ENCODE peak calls at places on chromosome 5, in four cellular contexts. U, H, D and Z are unnamed samples.

GRCh38 chr5:73280821-73281746 is 108.1 kb downstream of the TMEM174 start:
- DNase-seq in H (no peak), U (peak; percentile 78), D (no peak), Z (peak; percentile 77)

GRCh38 chr5:65034782-65035181 is 266.1 kb downstream of the CWC27 start:
- DNase-seq in H (no peak), D (no peak), U (no peak), Z (no peak)

GRCh38 chr5:58322453-58322852 is 137.4 kb downstream of the PLK2 start:
- DNase-seq in U (peak; percentile 53), H (no peak), D (no peak), Z (no peak)

GRCh38 chr5:147956064-147956841 is 49.9 kb upstream of the C5orf46 start:
- DNase-seq in H (no peak), U (no peak), D (no peak), Z (no peak)

GRCh38 chr5:43553381-43553780 is 3.5 kb downstream of the PAIP1 start:
- DNase-seq in H (no peak), D (no peak), U (peak; percentile 10), Z (no peak)

GRCh38 chr5:158979290-158979689 is 120.4 kb downstream of the EBF1 start:
- DNase-seq in U (no peak), H (no peak), D (no peak), Z (no peak)

GRCh38 chr5:91219803-91220371 is 163.2 kb downstream of the ARRDC3 start:
- DNase-seq in U (peak; percentile 74), H (no peak), D (no peak), Z (peak; percentile 56)

GRCh38 chr5:111697881-111698757 is 58.9 kb downstream of the NREP start:
- DNase-seq in D (no peak), U (peak; percentile 35), H (no peak), Z (no peak)

GRCh38 chr5:57174128-57174849 is 430 bp downstream of the GPBP1 start:
- DNase-seq in D (no peak), U (peak; percentile 31), H (no peak), Z (peak; percentile 31)

GRCh38 chr5:82804151-82804690 is 273.0 kb downstream of the TMEM167A start:
- DNase-seq in U (no peak), D (no peak), H (no peak), Z (no peak)

GRCh38 chr5:35458824-35459207 is 158.8 kb upstream of the SPEF2 start:
- DNase-seq in H (no peak), D (no peak), U (no peak), Z (no peak)

GRCh38 chr5:76537073-76537543 is 86.1 kb downstream of the F2RL2 start:
- DNase-seq in U (peak; percentile 5), H (no peak), D (no peak), Z (no peak)

GRCh38 chr5:93320920-93321319 is 260.1 kb downstream of the NR2F1-AS1 start:
- DNase-seq in U (peak; percentile 42), H (no peak), D (no peak), Z (no peak)

GRCh38 chr5:81093536-81094196 is 133.5 kb downstream of the RASGRF2 start:
- DNase-seq in U (no peak), D (no peak), H (no peak), Z (no peak)

GRCh38 chr5:21847300-21847699 is 1005.8 kb downstream of the CDH12 start:
- DNase-seq in U (no peak), H (no peak), D (no peak), Z (no peak)

GRCh38 chr5:95842955-95843544 is 20.5 kb upstream of the GLRX start:
- DNase-seq in D (no peak), U (peak; percentile 71), H (peak; percentile 85), Z (peak; percentile 82)

GRCh38 chr5:109409061-109409843 is 522 bp downstream of the PJA2 start:
- DNase-seq in H (peak; percentile 84), D (peak; percentile 95), U (peak; percentile 85), Z (peak; percentile 76)

GRCh38 chr5:75611324-75612210 is at the start of gene ANKDD1B:
- DNase-seq in U (peak; percentile 37), H (peak; percentile 68), D (no peak), Z (peak; percentile 57)

GRCh38 chr5:154194348-154195329 is 4.1 kb downstream of the GALNT10 start:
- DNase-seq in D (no peak), H (no peak), U (peak; percentile 70), Z (peak; percentile 32)

GRCh38 chr5:78275998-78276543 is 18.4 kb downstream of the AP3B1 start:
- DNase-seq in H (no peak), D (no peak), U (no peak), Z (no peak)

GRCh38 chr5:180815241-180816031 is 12.8 kb upstream of the MGAT1 start:
- DNase-seq in U (no peak), D (no peak), H (peak; percentile 61), Z (no peak)

GRCh38 chr5:83538788-83539535 is 67.4 kb downstream of the VCAN start:
- DNase-seq in D (no peak), U (no peak), H (no peak), Z (no peak)

GRCh38 chr5:14256756-14257393 is 113.7 kb downstream of the TRIO start:
- DNase-seq in D (no peak), U (no peak), H (no peak), Z (no peak)

GRCh38 chr5:169161022-169161680 is 139.8 kb downstream of the SLIT3 start:
- DNase-seq in D (no peak), U (peak; percentile 98), H (peak; percentile 88), Z (no peak)

GRCh38 chr5:166165600-166165999 is 2125.8 kb upstream of the WWC1 start:
- DNase-seq in H (no peak), D (no peak), U (no peak), Z (peak; percentile 23)

GRCh38 chr5:147504001-147504400 is 5.9 kb downstream of the DPYSL3 start:
- DNase-seq in H (no peak), D (no peak), U (peak; percentile 84), Z (no peak)

GRCh38 chr5:102865510-102866314 is 110.6 kb downstream of the PAM start:
- DNase-seq in H (peak; percentile 90), D (no peak), U (peak; percentile 88), Z (peak; percentile 58)

GRCh38 chr5:134086943-134087305 is 27.6 kb upstream of the TCF7 start:
- DNase-seq in U (no peak), H (no peak), D (no peak), Z (no peak)

GRCh38 chr5:141919218-141920129 is 4.2 kb upstream of the DELE1 start:
- DNase-seq in D (no peak), U (no peak), H (peak; percentile 7), Z (no peak)

GRCh38 chr5:143527808-143528207 is 124.3 kb upstream of the NR3C1 start:
- DNase-seq in U (no peak), H (no peak), D (no peak), Z (no peak)

DNA sequence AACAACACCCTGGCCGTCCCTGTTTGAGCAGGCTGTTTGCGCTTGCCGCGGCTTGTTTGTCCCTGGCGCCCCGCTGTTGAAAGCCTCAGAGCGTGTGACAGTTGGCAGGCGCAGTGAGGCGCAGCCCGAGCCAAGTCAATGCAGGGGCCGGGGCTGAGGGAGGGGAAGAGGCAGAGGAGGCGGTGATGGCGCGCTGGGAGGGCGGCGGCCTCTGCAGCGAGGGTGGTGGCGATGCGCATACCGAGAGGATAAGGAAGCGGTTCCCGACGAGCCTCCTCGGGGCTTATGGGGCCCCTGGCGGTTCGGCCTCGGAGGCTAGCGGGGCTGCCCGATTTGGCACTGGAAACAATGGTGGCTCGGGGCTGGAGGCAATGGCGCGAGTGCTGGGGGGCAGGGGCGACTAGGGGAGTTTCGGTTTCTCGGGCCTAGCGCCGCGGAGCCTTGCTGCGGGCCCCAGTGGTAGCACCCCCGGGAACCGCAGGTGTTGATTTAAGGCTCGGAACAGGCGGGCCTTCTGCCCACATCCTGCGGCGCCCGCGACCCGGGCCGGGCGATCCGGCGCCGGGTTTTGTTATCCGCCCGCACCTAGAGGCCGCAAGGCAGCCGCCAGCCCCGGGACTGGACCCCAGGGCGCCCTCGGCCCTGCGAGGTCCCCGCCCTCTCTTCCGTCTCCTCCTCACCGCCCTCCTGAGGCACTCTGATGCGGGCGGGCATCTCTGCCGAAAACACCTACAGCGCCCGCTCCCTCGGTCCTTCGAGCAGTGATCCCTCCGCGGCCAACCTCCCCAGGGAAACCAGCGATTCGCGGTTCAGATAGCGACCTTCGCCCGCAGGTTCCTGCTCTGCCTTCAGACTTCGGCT is 955 bp upstream of the LNPEP start:
- DNase-seq in H (peak; percentile 95), U (peak; percentile 97), D (peak; percentile 97), Z (peak; percentile 98)
- TF ChIP-seq CTCF in H (peak; percentile 36), U (no peak), D (no peak), Z (no peak)

DNA sequence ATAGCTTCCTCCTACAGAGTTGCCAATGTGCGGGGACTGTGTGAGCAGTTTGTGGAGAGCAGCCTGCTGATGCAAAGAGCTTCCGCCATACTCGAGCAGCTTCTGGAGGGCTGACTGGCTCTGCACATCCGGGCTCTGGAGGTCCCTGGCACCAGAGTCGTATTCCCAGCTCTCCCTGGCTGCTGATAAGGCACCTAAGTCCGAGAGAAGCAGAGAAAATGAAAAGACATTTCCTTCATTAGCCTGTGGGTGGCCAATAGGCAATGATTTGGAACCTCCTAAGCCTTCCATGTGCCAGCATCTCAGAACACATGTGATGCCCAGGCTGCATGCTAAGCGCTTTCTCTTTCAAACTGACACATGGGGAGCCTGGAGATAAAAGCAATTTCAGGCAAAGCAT is 94.3 kb downstream of the TSSK1B start:
- DNase-seq in H (no peak), D (no peak), U (peak; percentile 39), Z (no peak)
- TF ChIP-seq CTCF in H (no peak), D (no peak), U (peak; percentile 7), Z (no peak)

GRCh38 chr5:52943285-52943684 is 45.9 kb upstream of the ITGA2 start:
- DNase-seq in U (no peak), D (no peak), H (no peak), Z (no peak)
- TF ChIP-seq CTCF in U (peak; percentile 38), D (no peak), H (no peak), Z (peak; percentile 34)

GRCh38 chr5:148970228-148970627 is 92.6 kb downstream of the SH3TC2 start:
- DNase-seq in U (no peak), D (no peak), H (peak; percentile 75), Z (no peak)

GRCh38 chr5:148970876-148971275 is 92.0 kb downstream of the SH3TC2 start:
- DNase-seq in U (no peak), H (no peak), D (no peak), Z (no peak)

GRCh38 chr5:148968311-148968710 is 94.6 kb downstream of the SH3TC2 start:
- DNase-seq in U (no peak), H (no peak), D (no peak), Z (no peak)

GRCh38 chr5:148967783-148968182 is 95.1 kb downstream of the SH3TC2 start:
- DNase-seq in U (no peak), D (no peak), H (no peak), Z (no peak)

GRCh38 chr5:148969291-148969690 is 93.6 kb downstream of the SH3TC2 start:
- DNase-seq in U (no peak), H (no peak), D (no peak), Z (no peak)
- TF ChIP-seq CTCF in U (no peak), H (no peak), D (no peak), Z (no peak)

GRCh38 chr5:129133553-129133952 is 39.0 kb downstream of the ISOC1 start:
- DNase-seq in D (no peak), H (no peak), U (no peak), Z (no peak)

GRCh38 chr5:129137637-129138036 is 43.1 kb downstream of the ISOC1 start:
- DNase-seq in D (no peak), H (no peak), U (no peak), Z (no peak)

DNA sequence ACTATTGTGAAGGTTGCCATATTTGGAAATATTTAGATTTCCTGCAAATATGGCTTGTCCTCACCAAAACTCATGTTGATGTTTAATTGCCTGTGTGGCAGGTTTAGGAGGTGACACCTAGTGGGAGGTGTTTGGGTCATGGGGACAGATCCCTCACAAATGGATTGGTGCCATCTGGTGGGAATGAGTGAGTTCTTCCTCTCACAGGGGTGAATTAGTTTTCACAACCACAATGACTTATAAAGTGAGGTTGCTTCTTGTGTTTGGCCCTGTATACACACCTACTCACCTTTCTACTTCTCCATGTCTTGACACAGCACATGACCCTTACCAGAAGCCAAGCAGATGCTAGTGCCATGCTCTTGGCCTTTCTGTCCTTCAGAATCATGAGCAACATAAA is 41.1 kb downstream of the ISOC1 start:
- DNase-seq in H (no peak), U (no peak), D (no peak), Z (peak; percentile 15)
- TF ChIP-seq CTCF in H (no peak), U (no peak), D (no peak), Z (no peak)